ENCODE peak calls at places on chromosome 10, in eight cellular contexts. One of them, this sample, is unnamed.

GRCh38 chr10:6786579-6787031 is 206.5 kb upstream of the PRKCQ start:
- DNase-seq in WTC11: no peak
- DNase-seq in hippocampal formation: peak
- DNase-seq in nucleus accumbens: peak
- DNase-seq in caudate nucleus: no peak
- DNase-seq in substantia nigra: peak
- DNase-seq in kidney glomerular epithelial cell: peak
- DNase-seq in fibroblast of lung: peak
- DNase-seq in this sample: no peak

GRCh38 chr10:1197384-1197783 is 141.2 kb downstream of the WDR37 start:
- DNase-seq in WTC11: no peak
- DNase-seq in hippocampal formation: no peak
- DNase-seq in nucleus accumbens: no peak
- DNase-seq in caudate nucleus: no peak
- DNase-seq in substantia nigra: no peak
- DNase-seq in kidney glomerular epithelial cell: no peak
- DNase-seq in fibroblast of lung: no peak
- DNase-seq in this sample: no peak

GRCh38 chr10:47038881-47039557 is 127.8 kb downstream of the PTPN20 start:
- DNase-seq in WTC11: peak
- DNase-seq in hippocampal formation: no peak
- DNase-seq in nucleus accumbens: no peak
- DNase-seq in caudate nucleus: no peak
- DNase-seq in substantia nigra: no peak
- DNase-seq in kidney glomerular epithelial cell: no peak
- DNase-seq in fibroblast of lung: no peak
- DNase-seq in this sample: peak

GRCh38 chr10:15744217-15744865 is 24.6 kb upstream of the ITGA8 start:
- DNase-seq in WTC11: peak
- DNase-seq in hippocampal formation: no peak
- DNase-seq in nucleus accumbens: no peak
- DNase-seq in caudate nucleus: no peak
- DNase-seq in substantia nigra: no peak
- DNase-seq in kidney glomerular epithelial cell: peak
- DNase-seq in fibroblast of lung: peak
- DNase-seq in this sample: no peak

GRCh38 chr10:114526112-114526496 is 121.8 kb upstream of the AFAP1L2 start:
- DNase-seq in WTC11: no peak
- DNase-seq in hippocampal formation: no peak
- DNase-seq in nucleus accumbens: no peak
- DNase-seq in caudate nucleus: no peak
- DNase-seq in substantia nigra: no peak
- DNase-seq in kidney glomerular epithelial cell: no peak
- DNase-seq in fibroblast of lung: peak
- DNase-seq in this sample: no peak

GRCh38 chr10:6222755-6223154 is 20.0 kb downstream of the PFKFB3 start:
- DNase-seq in WTC11: no peak
- DNase-seq in hippocampal formation: no peak
- DNase-seq in nucleus accumbens: no peak
- DNase-seq in caudate nucleus: no peak
- DNase-seq in substantia nigra: no peak
- DNase-seq in kidney glomerular epithelial cell: no peak
- DNase-seq in fibroblast of lung: no peak
- DNase-seq in this sample: no peak

GRCh38 chr10:119269737-119270136 is 62.4 kb downstream of the GRK5 start:
- DNase-seq in WTC11: no peak
- DNase-seq in hippocampal formation: no peak
- DNase-seq in nucleus accumbens: no peak
- DNase-seq in caudate nucleus: no peak
- DNase-seq in substantia nigra: no peak
- DNase-seq in kidney glomerular epithelial cell: no peak
- DNase-seq in fibroblast of lung: no peak
- DNase-seq in this sample: no peak

GRCh38 chr10:30384791-30385201 is 35.7 kb upstream of the MTPAP start:
- DNase-seq in WTC11: peak
- DNase-seq in hippocampal formation: no peak
- DNase-seq in nucleus accumbens: no peak
- DNase-seq in caudate nucleus: no peak
- DNase-seq in substantia nigra: no peak
- DNase-seq in kidney glomerular epithelial cell: no peak
- DNase-seq in fibroblast of lung: peak
- DNase-seq in this sample: no peak

GRCh38 chr10:58666024-58666423 is 153.4 kb downstream of the BICC1 start:
- DNase-seq in WTC11: no peak
- DNase-seq in hippocampal formation: no peak
- DNase-seq in nucleus accumbens: no peak
- DNase-seq in caudate nucleus: no peak
- DNase-seq in substantia nigra: no peak
- DNase-seq in kidney glomerular epithelial cell: no peak
- DNase-seq in fibroblast of lung: peak
- DNase-seq in this sample: no peak

GRCh38 chr10:52030051-52030867 is 283.8 kb upstream of the DKK1 start:
- DNase-seq in WTC11: no peak
- DNase-seq in hippocampal formation: no peak
- DNase-seq in nucleus accumbens: no peak
- DNase-seq in caudate nucleus: no peak
- DNase-seq in substantia nigra: no peak
- DNase-seq in kidney glomerular epithelial cell: no peak
- DNase-seq in fibroblast of lung: peak
- DNase-seq in this sample: no peak

GRCh38 chr10:115945696-115946445 is 327.1 kb downstream of the GFRA1 start:
- DNase-seq in WTC11: no peak
- DNase-seq in hippocampal formation: no peak
- DNase-seq in nucleus accumbens: no peak
- DNase-seq in caudate nucleus: no peak
- DNase-seq in substantia nigra: no peak
- DNase-seq in kidney glomerular epithelial cell: no peak
- DNase-seq in fibroblast of lung: no peak
- DNase-seq in this sample: no peak

GRCh38 chr10:18822156-18822555 is 162.9 kb downstream of the ARL5B start:
- DNase-seq in WTC11: peak
- DNase-seq in hippocampal formation: no peak
- DNase-seq in nucleus accumbens: no peak
- DNase-seq in caudate nucleus: no peak
- DNase-seq in substantia nigra: no peak
- DNase-seq in kidney glomerular epithelial cell: no peak
- DNase-seq in fibroblast of lung: peak
- DNase-seq in this sample: no peak

GRCh38 chr10:112209534-112210200 is 26.1 kb upstream of the GPAM start:
- DNase-seq in WTC11: no peak
- DNase-seq in hippocampal formation: no peak
- DNase-seq in nucleus accumbens: no peak
- DNase-seq in caudate nucleus: peak
- DNase-seq in substantia nigra: no peak
- DNase-seq in kidney glomerular epithelial cell: no peak
- DNase-seq in fibroblast of lung: no peak
- DNase-seq in this sample: no peak

GRCh38 chr10:44506386-44506785 is 121.5 kb upstream of the CXCL12 start:
- DNase-seq in WTC11: no peak
- DNase-seq in hippocampal formation: no peak
- DNase-seq in nucleus accumbens: no peak
- DNase-seq in caudate nucleus: no peak
- DNase-seq in substantia nigra: no peak
- DNase-seq in kidney glomerular epithelial cell: no peak
- DNase-seq in fibroblast of lung: no peak
- DNase-seq in this sample: no peak

GRCh38 chr10:133422821-133423771 is 1.3 kb downstream of the SPRN start:
- DNase-seq in WTC11: no peak
- DNase-seq in hippocampal formation: no peak
- DNase-seq in nucleus accumbens: no peak
- DNase-seq in caudate nucleus: no peak
- DNase-seq in substantia nigra: no peak
- DNase-seq in kidney glomerular epithelial cell: no peak
- DNase-seq in fibroblast of lung: no peak
- DNase-seq in this sample: no peak

GRCh38 chr10:22252286-22252800 is 34.5 kb upstream of the EBLN1 start:
- DNase-seq in WTC11: peak
- DNase-seq in hippocampal formation: peak
- DNase-seq in nucleus accumbens: peak
- DNase-seq in caudate nucleus: peak
- DNase-seq in substantia nigra: peak
- DNase-seq in kidney glomerular epithelial cell: no peak
- DNase-seq in fibroblast of lung: peak
- DNase-seq in this sample: peak

GRCh38 chr10:29316308-29317026 is 27.6 kb downstream of the LYZL1 start:
- DNase-seq in WTC11: no peak
- DNase-seq in hippocampal formation: no peak
- DNase-seq in nucleus accumbens: no peak
- DNase-seq in caudate nucleus: no peak
- DNase-seq in substantia nigra: no peak
- DNase-seq in kidney glomerular epithelial cell: no peak
- DNase-seq in fibroblast of lung: no peak
- DNase-seq in this sample: no peak

GRCh38 chr10:14838582-14839304 is 637 bp downstream of the HSPA14 start:
- DNase-seq in WTC11: peak
- DNase-seq in hippocampal formation: peak
- DNase-seq in nucleus accumbens: peak
- DNase-seq in caudate nucleus: peak
- DNase-seq in substantia nigra: peak
- DNase-seq in kidney glomerular epithelial cell: no peak
- DNase-seq in fibroblast of lung: peak
- DNase-seq in this sample: peak

GRCh38 chr10:84935772-84936171 is 607.4 kb downstream of the CCSER2 start:
- DNase-seq in WTC11: no peak
- DNase-seq in hippocampal formation: no peak
- DNase-seq in nucleus accumbens: no peak
- DNase-seq in caudate nucleus: no peak
- DNase-seq in substantia nigra: no peak
- DNase-seq in kidney glomerular epithelial cell: no peak
- DNase-seq in fibroblast of lung: no peak
- DNase-seq in this sample: no peak

GRCh38 chr10:109156396-109156795 is 766.9 kb downstream of the XPNPEP1 start:
- DNase-seq in WTC11: no peak
- DNase-seq in hippocampal formation: no peak
- DNase-seq in nucleus accumbens: no peak
- DNase-seq in caudate nucleus: no peak
- DNase-seq in substantia nigra: no peak
- DNase-seq in kidney glomerular epithelial cell: no peak
- DNase-seq in fibroblast of lung: no peak
- DNase-seq in this sample: no peak

GRCh38 chr10:13656337-13657183 is 69.8 kb downstream of the PRPF18 start:
- DNase-seq in WTC11: no peak
- DNase-seq in hippocampal formation: no peak
- DNase-seq in nucleus accumbens: no peak
- DNase-seq in caudate nucleus: no peak
- DNase-seq in substantia nigra: no peak
- DNase-seq in kidney glomerular epithelial cell: no peak
- DNase-seq in fibroblast of lung: no peak
- DNase-seq in this sample: no peak

GRCh38 chr10:99945286-99945685 is 64.5 kb downstream of the DNMBP start:
- DNase-seq in WTC11: no peak
- DNase-seq in hippocampal formation: no peak
- DNase-seq in nucleus accumbens: no peak
- DNase-seq in caudate nucleus: no peak
- DNase-seq in substantia nigra: no peak
- DNase-seq in kidney glomerular epithelial cell: peak
- DNase-seq in fibroblast of lung: peak
- DNase-seq in this sample: no peak

GRCh38 chr10:22315455-22316285 is 518 bp upstream of the COMMD3 start:
- DNase-seq in WTC11: peak
- DNase-seq in hippocampal formation: no peak
- DNase-seq in nucleus accumbens: no peak
- DNase-seq in caudate nucleus: no peak
- DNase-seq in substantia nigra: no peak
- DNase-seq in kidney glomerular epithelial cell: no peak
- DNase-seq in fibroblast of lung: no peak
- DNase-seq in this sample: no peak

GRCh38 chr10:18252086-18252485 is 111.9 kb downstream of the CACNB2 start:
- DNase-seq in WTC11: no peak
- DNase-seq in hippocampal formation: no peak
- DNase-seq in nucleus accumbens: no peak
- DNase-seq in caudate nucleus: no peak
- DNase-seq in substantia nigra: no peak
- DNase-seq in kidney glomerular epithelial cell: no peak
- DNase-seq in fibroblast of lung: no peak
- DNase-seq in this sample: no peak

GRCh38 chr10:31622993-31623392 is 304.0 kb downstream of the ZEB1 start:
- DNase-seq in WTC11: no peak
- DNase-seq in hippocampal formation: no peak
- DNase-seq in nucleus accumbens: no peak
- DNase-seq in caudate nucleus: no peak
- DNase-seq in substantia nigra: no peak
- DNase-seq in kidney glomerular epithelial cell: no peak
- DNase-seq in fibroblast of lung: peak
- DNase-seq in this sample: no peak

GRCh38 chr10:30687698-30688213 is 58.2 kb upstream of the LYZL2 start:
- DNase-seq in WTC11: peak
- DNase-seq in hippocampal formation: peak
- DNase-seq in nucleus accumbens: peak
- DNase-seq in caudate nucleus: peak
- DNase-seq in substantia nigra: peak
- DNase-seq in kidney glomerular epithelial cell: peak
- DNase-seq in fibroblast of lung: peak
- DNase-seq in this sample: peak

GRCh38 chr10:50409965-50410811 is 158.9 kb upstream of the ASAH2 start:
- DNase-seq in WTC11: no peak
- DNase-seq in hippocampal formation: no peak
- DNase-seq in nucleus accumbens: no peak
- DNase-seq in caudate nucleus: no peak
- DNase-seq in substantia nigra: no peak
- DNase-seq in kidney glomerular epithelial cell: no peak
- DNase-seq in fibroblast of lung: no peak
- DNase-seq in this sample: no peak

GRCh38 chr10:62384057-62384446 is 9.9 kb downstream of the ZNF365 start:
- DNase-seq in WTC11: no peak
- DNase-seq in hippocampal formation: no peak
- DNase-seq in nucleus accumbens: no peak
- DNase-seq in caudate nucleus: no peak
- DNase-seq in substantia nigra: no peak
- DNase-seq in kidney glomerular epithelial cell: no peak
- DNase-seq in fibroblast of lung: peak
- DNase-seq in this sample: no peak

GRCh38 chr10:119268871-119269506 is 61.6 kb downstream of the GRK5 start:
- DNase-seq in WTC11: no peak
- DNase-seq in hippocampal formation: no peak
- DNase-seq in nucleus accumbens: no peak
- DNase-seq in caudate nucleus: no peak
- DNase-seq in substantia nigra: no peak
- DNase-seq in kidney glomerular epithelial cell: no peak
- DNase-seq in fibroblast of lung: no peak
- DNase-seq in this sample: peak

GRCh38 chr10:118754132-118754555 is 626 bp downstream of the CACUL1 start:
- DNase-seq in WTC11: peak
- DNase-seq in hippocampal formation: peak
- DNase-seq in nucleus accumbens: peak
- DNase-seq in caudate nucleus: no peak
- DNase-seq in substantia nigra: no peak
- DNase-seq in kidney glomerular epithelial cell: no peak
- DNase-seq in fibroblast of lung: peak
- DNase-seq in this sample: peak

GRCh38 chr10:35328404-35329037 is 7.8 kb upstream of the CCNY start:
- DNase-seq in WTC11: no peak
- DNase-seq in hippocampal formation: no peak
- DNase-seq in nucleus accumbens: no peak
- DNase-seq in caudate nucleus: no peak
- DNase-seq in substantia nigra: no peak
- DNase-seq in kidney glomerular epithelial cell: no peak
- DNase-seq in fibroblast of lung: peak
- DNase-seq in this sample: no peak

This sample was measured in heart left ventricle.